ENCODE peak calls at places on chromosomes 6 and 20, in ten cellular contexts. G, Z, S, L, F, E, U, D, M and A are unnamed samples.

GRCh38 chr20:25623225-25623735 is 534 bp downstream of the NANP start:
- DNase-seq in G (peak; percentile 65), Z (no peak), S (peak; percentile 24), L (peak; percentile 54), F (peak; percentile 29), E (peak; percentile 27), U (peak; percentile 51), D (peak; percentile 64), M (peak; percentile 51), A (peak; percentile 22)

GRCh38 chr20:58393299-58393698 is 4.3 kb downstream of the VAPB start:
- DNase-seq in G (no peak), Z (no peak), S (peak; percentile 55), L (no peak), F (no peak), E (no peak), U (no peak), D (no peak), M (no peak), A (no peak)

GRCh38 chr6:117174835-117175360 is 90.5 kb upstream of the VGLL2 start:
- DNase-seq in G (no peak), Z (no peak), S (no peak), L (no peak), F (no peak), E (no peak), U (no peak), D (no peak), M (no peak), A (no peak)

GRCh38 chr6:41723178-41723935 is 12.1 kb downstream of the TFEB start:
- DNase-seq in G (peak; percentile 85), Z (no peak), S (peak; percentile 91), L (no peak), F (peak; percentile 65), E (peak; percentile 65), U (no peak), D (peak; percentile 93), M (peak; percentile 78), A (peak; percentile 78)

GRCh38 chr20:22838001-22838400 is 197.1 kb upstream of the SSTR4 start:
- DNase-seq in G (no peak), Z (no peak), S (no peak), L (no peak), F (no peak), E (no peak), U (no peak), D (no peak), M (no peak), A (no peak)

GRCh38 chr6:170444056-170444505 is 109.0 kb downstream of the PSMB1 start:
- DNase-seq in G (no peak), Z (no peak), S (no peak), L (no peak), F (no peak), E (no peak), U (no peak), D (no peak), M (no peak), A (no peak)

GRCh38 chr20:11235058-11235457 is 561.3 kb upstream of the JAG1 start:
- DNase-seq in G (no peak), Z (no peak), S (peak; percentile 79), L (no peak), F (peak; percentile 95), E (peak; percentile 52), U (no peak), D (no peak), M (no peak), A (no peak)

GRCh38 chr6:166738361-166738760 is 111.3 kb upstream of the RPS6KA2 start:
- DNase-seq in G (no peak), Z (no peak), S (no peak), L (no peak), F (no peak), E (no peak), U (no peak), D (no peak), M (no peak), A (no peak)

GRCh38 chr6:45830441-45831139 is 185.1 kb downstream of the CLIC5 start:
- DNase-seq in G (no peak), Z (peak; percentile 72), S (no peak), L (no peak), F (no peak), E (no peak), U (no peak), D (no peak), M (no peak), A (no peak)

GRCh38 chr20:50094522-50094921 is 18.4 kb downstream of the UBE2V1 start:
- DNase-seq in G (no peak), Z (no peak), S (no peak), L (no peak), F (no peak), E (no peak), U (no peak), D (no peak), M (no peak), A (no peak)

GRCh38 chr20:51369503-51369902 is 173.0 kb downstream of the NFATC2 start:
- DNase-seq in G (no peak), Z (no peak), S (no peak), L (no peak), F (no peak), E (no peak), U (no peak), D (no peak), M (no peak), A (no peak)

GRCh38 chr6:37433657-37434271 is 743 bp downstream of the CMTR1 start:
- DNase-seq in G (no peak), Z (peak; percentile 37), S (peak; percentile 12), L (no peak), F (peak; percentile 22), E (peak; percentile 10), U (no peak), D (no peak), M (peak; percentile 50), A (no peak)

GRCh38 chr6:5214570-5215052 is 46.1 kb downstream of the LYRM4 start:
- DNase-seq in G (no peak), Z (no peak), S (peak; percentile 78), L (no peak), F (peak; percentile 69), E (peak; percentile 71), U (peak; percentile 92), D (no peak), M (peak; percentile 91), A (peak; percentile 60)

GRCh38 chr20:10637062-10637559 is 36.7 kb downstream of the JAG1 start:
- DNase-seq in G (no peak), Z (no peak), S (peak; percentile 77), L (no peak), F (no peak), E (no peak), U (no peak), D (no peak), M (no peak), A (no peak)

GRCh38 chr6:13222048-13222447 is 106.3 kb downstream of the TBC1D7 start:
- DNase-seq in G (no peak), Z (no peak), S (no peak), L (no peak), F (no peak), E (no peak), U (no peak), D (no peak), M (no peak), A (no peak)

GRCh38 chr6:163423696-163424095 is 9.2 kb downstream of the QKI start:
- DNase-seq in G (no peak), Z (no peak), S (peak; percentile 31), L (no peak), F (no peak), E (no peak), U (no peak), D (no peak), M (no peak), A (no peak)

GRCh38 chr6:17863971-17864754 is 123.3 kb downstream of the KIF13A start:
- DNase-seq in G (no peak), Z (no peak), S (peak; percentile 82), L (no peak), F (peak; percentile 11), E (no peak), U (no peak), D (no peak), M (no peak), A (peak; percentile 24)

GRCh38 chr6:152979116-152979515 is 3.7 kb downstream of the FBXO5 start:
- DNase-seq in G (no peak), Z (no peak), S (no peak), L (no peak), F (no peak), E (no peak), U (no peak), D (no peak), M (no peak), A (no peak)

GRCh38 chr6:152980656-152981055 is 2.2 kb downstream of the FBXO5 start:
- DNase-seq in G (no peak), Z (no peak), S (no peak), L (no peak), F (no peak), E (no peak), U (no peak), D (no peak), M (no peak), A (no peak)

GRCh38 chr6:152981989-152982767 is 663 bp downstream of the FBXO5 start:
- DNase-seq in G (no peak), Z (no peak), S (no peak), L (peak; percentile 71), F (peak; percentile 16), E (peak; percentile 26), U (no peak), D (no peak), M (peak; percentile 60), A (peak; percentile 14)

GRCh38 chr6:152982768-152983636 is at the start of gene FBXO5:
- DNase-seq in G (peak; percentile 97), Z (peak; percentile 92), S (peak; percentile 97), L (peak; percentile 97), F (peak; percentile 99), E (peak; percentile 97), U (peak; percentile 98), D (peak; percentile 99), M (peak; percentile 98), A (peak; percentile 98)

GRCh38 chr6:152981219-152981618 is 1.6 kb downstream of the FBXO5 start:
- DNase-seq in G (no peak), Z (no peak), S (no peak), L (no peak), F (no peak), E (no peak), U (no peak), D (no peak), M (no peak), A (no peak)
- H3K4me3 ChIP-seq in G (no peak overlapping the region), Z (peak overlapping the region; percentile 93), S (peak overlapping the region; percentile 13), L (no peak overlapping the region), F (peak overlapping the region; percentile 60), E (peak overlapping the region; percentile 97), U (peak overlapping the region; percentile 88), D (no peak overlapping the region), M (peak overlapping the region; percentile 92), A (no peak overlapping the region)

GRCh38 chr6:120774275-120774674 is 560.0 kb downstream of the TBC1D32 start:
- DNase-seq in G (no peak), Z (no peak), S (no peak), L (no peak), F (peak; percentile 22), E (no peak), U (no peak), D (no peak), M (no peak), A (no peak)
- H3K4me3 ChIP-seq in G (no peak overlapping the region), Z (no peak overlapping the region), S (no peak overlapping the region), L (no peak overlapping the region), F (no peak overlapping the region), E (no peak overlapping the region), U (no peak overlapping the region), D (no peak overlapping the region), M (no peak overlapping the region), A (no peak overlapping the region)

GRCh38 chr6:132746049-132746448 is 11.7 kb downstream of the VNN2 start:
- DNase-seq in G (no peak), Z (no peak), S (no peak), L (no peak), F (no peak), E (no peak), U (no peak), D (no peak), M (no peak), A (no peak)
- H3K4me3 ChIP-seq in G (no peak overlapping the region), Z (no peak overlapping the region), S (no peak overlapping the region), L (no peak overlapping the region), F (no peak overlapping the region), E (no peak overlapping the region), U (no peak overlapping the region), D (no peak overlapping the region), M (no peak overlapping the region), A (no peak overlapping the region)

GRCh38 chr6:122400467-122401089 is 1.1 kb downstream of the HSF2 start:
- DNase-seq in G (no peak), Z (no peak), S (no peak), L (no peak), F (no peak), E (no peak), U (no peak), D (no peak), M (no peak), A (no peak)
- H3K4me3 ChIP-seq in G (peak overlapping the region; percentile 86), Z (peak overlapping the region; percentile 91), S (peak overlapping the region; percentile 94), L (peak overlapping the region; percentile 76), F (peak overlapping the region; percentile 13), E (peak overlapping the region; percentile 87), U (peak overlapping the region; percentile 92), D (peak overlapping the region; percentile 99), M (peak overlapping the region; percentile 91), A (peak overlapping the region; percentile 97)